ENCODE peak calls at places on chromosomes 13 and 19, in seven cellular contexts. O, D, G, F, P, R and C are unnamed samples.

GRCh38 chr19:21604941-21605548 is 99.6 kb downstream of the ZNF429 start:
- DNase-seq in F (peak), D (peak), O (no peak), P (no peak), G (no peak), R (peak), C (peak)

GRCh38 chr13:83618966-83619365 is 263.3 kb downstream of the SLITRK1 start:
- DNase-seq in F (peak), P (no peak), D (no peak), R (no peak), O (no peak), G (no peak), C (peak)

GRCh38 chr13:74338341-74338740 is 204.1 kb upstream of the KLF12 start:
- DNase-seq in R (no peak), D (no peak), P (no peak), F (no peak), O (no peak), G (no peak), C (no peak)

GRCh38 chr13:86960876-86961275 is 710.3 kb upstream of the SLITRK5 start:
- DNase-seq in F (no peak), D (no peak), O (no peak), P (no peak), R (no peak), G (no peak), C (no peak)

GRCh38 chr13:93788456-93788855 is 561.8 kb downstream of the GPC6 start:
- DNase-seq in R (no peak), F (no peak), G (no peak), O (no peak), P (no peak), D (no peak), C (no peak)

GRCh38 chr13:107373551-107373950 is 805.6 kb upstream of the ARGLU1 start:
- DNase-seq in P (no peak), G (no peak), F (peak), D (no peak), O (peak), R (peak), C (peak)

GRCh38 chr19:17379221-17379631 is 2.1 kb upstream of the PLVAP start:
- DNase-seq in D (no peak), R (peak), O (no peak), G (no peak), F (no peak), P (no peak), C (no peak)

GRCh38 chr13:46492946-46493345 is 60.0 kb upstream of the LRCH1 start:
- DNase-seq in G (no peak), O (no peak), F (peak), P (no peak), D (no peak), R (peak), C (peak)

GRCh38 chr19:10617409-10618121 is 7.8 kb upstream of the SLC44A2 start:
- DNase-seq in D (no peak), G (no peak), R (no peak), P (no peak), F (peak), O (peak), C (peak)

GRCh38 chr13:90640976-90641375 is 706.5 kb upstream of the MIR17HG start:
- DNase-seq in R (no peak), P (no peak), O (no peak), F (peak), G (no peak), D (no peak), C (peak)

GRCh38 chr13:113981201-113981605 is 7.3 kb upstream of the C13orf46 start:
- DNase-seq in G (peak), D (no peak), P (no peak), F (no peak), R (no peak), O (no peak), C (no peak)

GRCh38 chr19:52703917-52704316 is 30.9 kb downstream of the ZNF611 start:
- DNase-seq in R (no peak), P (no peak), D (no peak), G (no peak), F (no peak), O (no peak), C (no peak)

GRCh38 chr13:39976481-39976880 is 321.0 kb downstream of the COG6 start:
- DNase-seq in R (no peak), O (no peak), P (no peak), D (no peak), F (no peak), G (no peak), C (no peak)

GRCh38 chr13:40102360-40102727 is 446.9 kb downstream of the COG6 start:
- DNase-seq in G (no peak), P (no peak), D (no peak), F (no peak), R (no peak), O (no peak), C (no peak)

GRCh38 chr19:32863301-32863700 is 6.3 kb downstream of the SLC7A9 start:
- DNase-seq in G (no peak), O (no peak), D (no peak), R (no peak), F (no peak), P (no peak), C (no peak)

GRCh38 chr13:48400820-48401219 is 12.1 kb downstream of the LPAR6 start:
- DNase-seq in O (no peak), R (peak), G (no peak), F (peak), P (no peak), D (no peak), C (peak)

GRCh38 chr19:46932346-46932745 is 71.5 kb downstream of the ARHGAP35 start:
- DNase-seq in D (no peak), G (no peak), P (no peak), F (peak), O (no peak), R (peak), C (peak)

GRCh38 chr19:58328999-58329398 is 2.2 kb downstream of the ZSCAN22 start:
- DNase-seq in R (no peak), P (no peak), F (no peak), G (no peak), O (no peak), D (no peak), C (no peak)

GRCh38 chr13:97567510-97568243 is 133.7 kb downstream of the RAP2A start:
- DNase-seq in F (peak), P (no peak), O (no peak), G (peak), R (no peak), D (no peak), C (peak)

GRCh38 chr13:75881109-75881775 is 245.1 kb downstream of the LMO7 start:
- DNase-seq in P (no peak), R (no peak), O (peak), F (no peak), D (no peak), G (no peak), C (no peak)

GRCh38 chr13:101570410-101570809 is 117.9 kb downstream of the ITGBL1 start:
- DNase-seq in O (no peak), R (no peak), P (no peak), D (no peak), F (no peak), G (no peak), C (no peak)

GRCh38 chr13:20337894-20338551 is 105.9 kb upstream of the GJB6 start:
- DNase-seq in O (no peak), P (no peak), F (no peak), D (no peak), R (no peak), G (no peak), C (no peak)

GRCh38 chr13:110574161-110574560 is 12.6 kb upstream of the RAB20 start:
- DNase-seq in O (no peak), R (no peak), G (no peak), D (no peak), F (peak), P (no peak), C (no peak)

GRCh38 chr19:49528211-49528771 is 488 bp downstream of the RCN3 start:
- DNase-seq in D (peak), O (no peak), P (peak), R (peak), G (no peak), F (peak), C (peak)

GRCh38 chr19:27887946-27888345 is 1325.0 kb downstream of the UQCRFS1 start:
- DNase-seq in D (no peak), G (no peak), P (no peak), O (no peak), F (no peak), R (no peak), C (no peak)

GRCh38 chr13:60329221-60329983 is 67.6 kb upstream of the TDRD3 start:
- DNase-seq in G (peak), R (peak), O (no peak), P (no peak), F (peak), D (no peak), C (peak)

GRCh38 chr13:101752432-101752831 is 300.0 kb downstream of the ITGBL1 start:
- DNase-seq in R (no peak), G (no peak), F (no peak), P (no peak), O (no peak), D (no peak), C (no peak)

GRCh38 chr13:112688560-112689497 is 1.0 kb upstream of the ATP11A start:
- DNase-seq in D (no peak), F (no peak), O (no peak), P (no peak), R (peak), G (peak), C (peak)

GRCh38 chr19:49684251-49684982 is 5.0 kb upstream of the ADM5 start:
- DNase-seq in F (no peak), R (no peak), O (no peak), P (no peak), G (no peak), D (no peak), C (no peak)

GRCh38 chr13:62473190-62473943 is 1057.7 kb upstream of the PCDH20 start:
- DNase-seq in G (no peak), D (no peak), F (no peak), R (no peak), O (no peak), P (no peak), C (no peak)

GRCh38 chr13:87128006-87128405 is 543.2 kb upstream of the SLITRK5 start:
- DNase-seq in P (no peak), F (peak), D (no peak), R (no peak), G (no peak), O (no peak), C (peak)

GRCh38 chr13:79988573-79988972 is 352.4 kb downstream of the SPRY2 start:
- DNase-seq in O (no peak), P (no peak), R (no peak), F (peak), D (no peak), G (peak), C (peak)

GRCh38 chr19:18496167-18496979 is 25.5 kb downstream of the ELL start:
- DNase-seq in O (no peak), P (peak), R (no peak), G (peak), D (no peak), F (peak), C (peak)

GRCh38 chr19:1264801-1265610 is 4.1 kb upstream of the CIRBP start:
- DNase-seq in G (peak), F (peak), O (no peak), P (peak), D (peak), R (peak), C (peak)

GRCh38 chr19:16449330-16449961 is 22.3 kb downstream of the EPS15L1 start:
- DNase-seq in D (no peak), R (no peak), P (no peak), F (no peak), O (no peak), G (no peak), C (peak)

GRCh38 chr13:101489635-101490034 is 37.2 kb downstream of the ITGBL1 start:
- DNase-seq in O (no peak), P (no peak), F (peak), G (no peak), R (peak), D (no peak), C (peak)

GRCh38 chr13:113267642-113268405 is 29.2 kb upstream of the LAMP1 start:
- DNase-seq in R (no peak), P (no peak), G (no peak), O (no peak), F (no peak), D (no peak), C (no peak)

GRCh38 chr19:43525836-43526771 is 897 bp downstream of the ETHE1 start:
- DNase-seq in G (peak), D (no peak), O (no peak), F (no peak), P (no peak), R (peak), C (no peak)

GRCh38 chr13:41700790-41701310 is 243.5 kb downstream of the RGCC start:
- DNase-seq in G (no peak), R (peak), O (peak), F (peak), P (no peak), D (peak), C (peak)

GRCh38 chr19:4415352-4415751 is 12.9 kb downstream of the CHAF1A start:
- DNase-seq in P (no peak), D (no peak), O (no peak), G (no peak), F (peak), R (no peak), C (no peak)

GRCh38 chr13:29921542-29921941 is 71.1 kb upstream of the UBL3 start:
- DNase-seq in O (no peak), P (no peak), R (no peak), F (no peak), G (no peak), D (no peak), C (no peak)

GRCh38 chr13:29923554-29924481 is 73.4 kb upstream of the UBL3 start:
- DNase-seq in G (peak), O (peak), R (peak), P (peak), D (peak), F (peak), C (peak)

GRCh38 chr13:29922896-29923295 is 72.5 kb upstream of the UBL3 start:
- DNase-seq in P (no peak), G (no peak), R (no peak), D (no peak), F (peak), O (no peak), C (peak)

GRCh38 chr13:29924482-29924884 is 74.1 kb upstream of the UBL3 start:
- DNase-seq in R (no peak), P (no peak), O (no peak), G (no peak), D (no peak), F (peak), C (peak)

DNA sequence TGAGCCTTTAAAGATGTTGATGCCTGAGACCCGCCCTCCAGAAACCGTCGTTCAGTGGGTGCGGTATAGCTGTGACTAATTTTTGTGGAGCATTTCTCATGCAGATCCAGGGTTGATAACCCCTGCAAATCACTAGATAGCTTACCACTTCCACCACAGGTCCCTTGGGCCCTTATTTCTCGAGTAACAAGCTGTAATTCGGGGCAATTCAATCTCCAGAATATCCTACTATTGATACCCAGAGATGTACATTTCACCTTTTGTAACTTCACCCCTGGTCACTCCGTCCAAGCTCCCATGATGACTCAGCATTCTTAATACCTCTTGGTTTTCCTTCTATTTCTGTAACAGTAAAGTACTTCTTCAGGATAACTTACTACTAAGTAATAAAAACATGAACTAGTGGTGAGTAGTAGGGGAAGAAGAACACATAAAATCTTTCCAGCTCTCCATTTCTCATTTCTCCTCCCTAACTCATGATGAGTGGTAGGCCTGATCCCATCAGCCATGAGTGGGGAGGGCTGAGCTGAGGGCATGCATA is 71.9 kb upstream of the UBL3 start:
- DNase-seq in O (no peak), P (no peak), D (no peak), G (no peak), F (peak), R (no peak), C (peak)
- TF ChIP-seq CTCF in O (no peak), P (no peak), D (no peak), G (no peak), F (no peak), R (no peak), C (no peak)

DNA sequence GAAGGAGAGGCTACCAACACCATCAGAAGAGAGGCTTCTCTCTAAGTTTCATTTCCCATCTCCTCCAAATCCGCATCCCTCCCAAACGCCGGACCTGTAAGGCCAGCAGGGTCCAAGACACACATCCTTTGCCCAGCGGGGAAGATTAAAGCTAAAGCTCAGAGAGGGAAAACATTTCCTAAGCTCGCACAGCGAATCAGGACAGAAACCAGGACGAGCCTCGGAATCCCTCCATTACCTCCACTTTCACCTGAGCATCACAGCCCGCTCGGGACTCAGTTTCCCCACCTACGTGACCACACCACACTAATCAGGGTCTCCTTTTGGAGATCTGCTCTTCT is 711 bp upstream of the FOSB start:
- DNase-seq in G (no peak), P (no peak), F (peak), R (no peak), O (no peak), D (no peak), C (no peak)
- H3K4me3 ChIP-seq in G (peak), P (peak), F (peak), R (peak), O (peak), D (peak), C (peak)

GRCh38 chr19:37987356-37988332 is 80.6 kb downstream of the SIPA1L3 start:
- DNase-seq in D (no peak), P (no peak), G (peak), F (no peak), R (no peak), O (no peak), C (no peak)
- TF ChIP-seq CTCF in D (no peak), P (no peak), G (peak), F (peak), R (peak), O (peak), C (peak)

GRCh38 chr13:30739646-30740642 is 4.6 kb downstream of the ALOX5AP start:
- DNase-seq in R (peak), F (peak), O (peak), P (no peak), G (no peak), D (no peak), C (peak)
- H3K4me3 ChIP-seq in R (no peak), F (no peak), O (peak), P (peak), G (no peak), D (no peak), C (peak)

GRCh38 chr13:92354583-92354982 is 872.0 kb upstream of the GPC6 start:
- DNase-seq in O (no peak), R (no peak), F (peak), D (no peak), G (no peak), P (no peak), C (no peak)

DNA sequence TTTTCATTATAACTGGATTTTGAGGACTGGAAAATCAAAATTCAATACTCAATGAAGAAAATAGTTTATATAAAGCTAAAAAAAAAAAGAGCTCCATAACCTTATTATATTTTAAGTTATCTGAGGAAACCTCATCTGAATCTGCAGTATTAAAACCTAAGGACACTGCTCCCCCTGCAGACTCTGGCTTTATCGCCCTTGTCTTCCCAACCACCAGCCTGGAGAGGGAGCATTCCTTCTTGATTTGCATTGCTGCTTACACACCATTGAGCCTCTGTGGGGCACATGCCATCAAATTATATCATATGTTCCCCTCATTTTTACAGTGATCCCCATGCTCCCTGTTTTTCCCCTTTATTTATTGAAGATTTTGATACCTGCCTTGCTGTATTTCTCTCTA is 871.4 kb upstream of the GPC6 start:
- DNase-seq in G (peak), D (no peak), F (peak), R (no peak), P (no peak), O (no peak), C (peak)
- TF ChIP-seq CTCF in G (peak), D (no peak), F (peak), R (no peak), P (peak), O (peak), C (peak)

GRCh38 chr19:42375415-42376176 is 14.5 kb downstream of the CNFN start:
- DNase-seq in G (no peak), O (no peak), R (no peak), D (no peak), F (no peak), P (no peak), C (no peak)

GRCh38 chr19:42376177-42376555 is 13.9 kb downstream of the CNFN start:
- DNase-seq in P (no peak), G (no peak), R (no peak), F (no peak), D (no peak), O (no peak), C (no peak)

GRCh38 chr19:42374826-42375376 is 15.2 kb downstream of the CNFN start:
- DNase-seq in O (no peak), P (no peak), F (no peak), R (no peak), G (no peak), D (no peak), C (no peak)

GRCh38 chr19:42380155-42380554 is 9.9 kb downstream of the CNFN start:
- DNase-seq in G (no peak), D (no peak), O (no peak), R (no peak), F (no peak), P (no peak), C (no peak)

GRCh38 chr19:42378225-42378929 is 11.7 kb downstream of the CNFN start:
- DNase-seq in D (no peak), R (no peak), O (no peak), G (no peak), P (no peak), F (no peak), C (no peak)
- H3K4me3 ChIP-seq in D (no peak), R (no peak), O (no peak), G (no peak), P (no peak), F (no peak), C (no peak)